ENCODE peak calls at places on chromosomes 1 and 21, in six cellular contexts. B is effector memory CD8-positive, alpha-beta T cell; Z is mesenteric fat pad; D is HTR-8/SVneo; N is HT1080; T is ureter. U is an unnamed sample.
A peak's percentile ranks its signal among the peaks of the same experiment; 100 is the strongest.

GRCh38 chr21:35925497-35925896 is 134.8 kb downstream of the SETD4 start:
- DNase-seq in B (no peak), T (no peak), Z (no peak), D (peak; percentile 6), N (peak; percentile 90), U (no peak)

GRCh38 chr1:169964206-169964605 is 70.5 kb upstream of the SCYL3 start:
- DNase-seq in D (no peak), B (no peak), Z (no peak), T (no peak), N (no peak), U (no peak)

GRCh38 chr1:226957714-226958113 is 17.6 kb downstream of the COQ8A start:
- DNase-seq in N (no peak), D (no peak), B (no peak), T (no peak), Z (peak; percentile 24), U (no peak)

GRCh38 chr21:45995686-45996179 is 14.2 kb downstream of the COL6A1 start:
- DNase-seq in N (no peak), B (no peak), T (peak; percentile 42), D (no peak), Z (peak; percentile 86), U (no peak)

GRCh38 chr1:96220644-96221043 is 500.9 kb upstream of the PTBP2 start:
- DNase-seq in N (no peak), T (no peak), Z (no peak), D (no peak), B (no peak), U (no peak)

GRCh38 chr1:113053344-113054138 is 19.5 kb upstream of the LRIG2 start:
- DNase-seq in N (no peak), B (no peak), Z (no peak), D (no peak), T (no peak), U (no peak)

GRCh38 chr1:39142394-39143060 is 62.0 kb upstream of the MACF1 start:
- DNase-seq in N (no peak), T (no peak), Z (no peak), B (no peak), D (no peak), U (no peak)

GRCh38 chr21:44952116-44952928 is 12.5 kb downstream of the SLX9 start:
- DNase-seq in Z (no peak), T (no peak), N (no peak), D (no peak), B (no peak), U (no peak)

GRCh38 chr1:29685387-29685786 is 449.1 kb downstream of the PTPRU start:
- DNase-seq in D (no peak), B (no peak), N (no peak), T (peak; percentile 23), Z (peak; percentile 72), U (peak; percentile 88)

GRCh38 chr21:14725219-14725618 is 179.1 kb upstream of the SAMSN1 start:
- DNase-seq in Z (no peak), T (no peak), N (no peak), B (no peak), D (no peak), U (no peak)

GRCh38 chr1:51520700-51521248 is 1.7 kb upstream of the EPS15 start:
- DNase-seq in Z (no peak), T (no peak), N (no peak), D (no peak), B (peak; percentile 21), U (no peak)

GRCh38 chr1:115912116-115912515 is 64.2 kb upstream of the SLC22A15 start:
- DNase-seq in Z (no peak), N (no peak), D (no peak), B (no peak), T (no peak), U (no peak)

GRCh38 chr1:209490013-209490412 is 93.5 kb upstream of the CAMK1G start:
- DNase-seq in D (no peak), N (peak; percentile 41), Z (no peak), B (no peak), T (no peak), U (no peak)

GRCh38 chr1:223339861-223340260 is 24.1 kb downstream of the SUSD4 start:
- DNase-seq in N (no peak), B (no peak), D (no peak), Z (no peak), T (no peak), U (no peak)

GRCh38 chr1:161427733-161428516 is 60.2 kb upstream of the CFAP126 start:
- DNase-seq in B (no peak), T (no peak), Z (no peak), N (peak; percentile 80), D (peak; percentile 49), U (no peak)

GRCh38 chr1:222284466-222284865 is 263.4 kb downstream of the HHIPL2 start:
- DNase-seq in Z (no peak), N (no peak), B (no peak), T (no peak), D (no peak), U (no peak)

GRCh38 chr1:204494281-204495077 is at the start of gene PIK3C2B:
- DNase-seq in D (peak; percentile 87), B (peak; percentile 57), T (peak; percentile 88), Z (peak; percentile 94), N (peak; percentile 87), U (no peak)

GRCh38 chr1:165073402-165074007 is 283.0 kb downstream of the LMX1A start:
- DNase-seq in Z (no peak), T (no peak), B (no peak), D (peak; percentile 32), N (peak; percentile 25), U (no peak)

GRCh38 chr1:16007671-16008341 is 3.8 kb downstream of the SRARP start:
- DNase-seq in N (peak; percentile 32), T (no peak), D (no peak), B (no peak), Z (no peak), U (no peak)

GRCh38 chr1:154148787-154149186 is 6.1 kb downstream of the NUP210L start:
- DNase-seq in N (peak; percentile 59), T (no peak), B (no peak), D (no peak), Z (no peak), U (no peak)

GRCh38 chr1:156444407-156445001 is 56.1 kb downstream of the MEF2D start:
- DNase-seq in B (no peak), Z (no peak), T (no peak), D (no peak), N (peak; percentile 28), U (no peak)

GRCh38 chr1:95127380-95127779 is 10.2 kb downstream of the TLCD4 start:
- DNase-seq in N (no peak), D (no peak), T (no peak), B (no peak), Z (no peak), U (no peak)

GRCh38 chr1:182644863-182645262 is 39.5 kb downstream of the RGS8 start:
- DNase-seq in Z (no peak), N (no peak), B (no peak), D (no peak), T (no peak), U (no peak)

GRCh38 chr1:44630116-44630515 is 44.2 kb downstream of the TMEM53 start:
- DNase-seq in Z (no peak), T (no peak), B (no peak), N (peak; percentile 24), D (no peak), U (no peak)